ENCODE peak calls at places on chromosomes 2 and 18, in ten cellular contexts. A is heart left ventricle, J is colonic mucosa, G is left ventricle myocardium inferior, D is thyroid gland, K is GM23248, I is ascending aorta, C is Peyer's patch, F is BE2C, M is H1. H is an unnamed sample.

GRCh38 chr2:37168217-37168981 is 11.6 kb upstream of the EIF2AK2 start:
- DNase-seq in A (no peak), J (peak; percentile 21), G (no peak), D (peak; percentile 8), K (peak; percentile 58), I (no peak), C (peak; percentile 54), F (peak; percentile 34), M (peak; percentile 64), H (no peak)

GRCh38 chr2:196335238-196335637 is 163.9 kb upstream of the STK17B start:
- DNase-seq in A (no peak), J (no peak), G (no peak), D (no peak), K (peak; percentile 80), I (no peak), C (no peak), F (no peak), M (no peak), H (no peak)

GRCh38 chr2:70248810-70249438 is 496 bp upstream of the TIA1 start:
- DNase-seq in A (peak; percentile 89), J (peak; percentile 96), G (peak; percentile 88), D (peak; percentile 92), K (no peak), I (peak; percentile 64), C (peak; percentile 89), F (no peak), M (peak; percentile 97), H (peak; percentile 95)

GRCh38 chr2:178419123-178419522 is 31.9 kb downstream of the PRKRA start:
- DNase-seq in A (no peak), J (no peak), G (no peak), D (no peak), K (peak; percentile 26), I (no peak), C (no peak), F (no peak), M (no peak), H (no peak)

GRCh38 chr2:75523313-75524275 is 37.1 kb downstream of the EVA1A start:
- DNase-seq in A (no peak), J (no peak), G (no peak), D (no peak), K (peak; percentile 62), I (no peak), C (no peak), F (no peak), M (no peak), H (no peak)

GRCh38 chr2:55482186-55482945 is 37.2 kb upstream of the CFAP36 start:
- DNase-seq in A (no peak), J (no peak), G (no peak), D (no peak), K (peak; percentile 58), I (no peak), C (no peak), F (peak; percentile 59), M (no peak), H (no peak)

GRCh38 chr2:182906454-182906853 is 40.0 kb upstream of the FRZB start:
- DNase-seq in A (no peak), J (no peak), G (no peak), D (no peak), K (no peak), I (no peak), C (no peak), F (no peak), M (no peak), H (no peak)

GRCh38 chr18:37006742-37007141 is 177.8 kb downstream of the KIAA1328 start:
- DNase-seq in A (no peak), J (no peak), G (no peak), D (no peak), K (no peak), I (no peak), C (no peak), F (no peak), M (no peak), H (no peak)

GRCh38 chr2:21599417-21599816 is 475.6 kb downstream of the TDRD15 start:
- DNase-seq in A (no peak), J (no peak), G (no peak), D (no peak), K (no peak), I (no peak), C (no peak), F (no peak), M (no peak), H (no peak)

GRCh38 chr2:12507295-12507694 is 209.4 kb upstream of the TRIB2 start:
- DNase-seq in A (no peak), J (no peak), G (no peak), D (no peak), K (peak; percentile 95), I (no peak), C (no peak), F (peak; percentile 55), M (no peak), H (no peak)

GRCh38 chr18:4641969-4642368 is 186.9 kb upstream of the DLGAP1 start:
- DNase-seq in A (no peak), J (no peak), G (no peak), D (no peak), K (no peak), I (no peak), C (no peak), F (no peak), M (no peak), H (no peak)

GRCh38 chr2:31233741-31234689 is at the start of gene EHD3:
- DNase-seq in A (peak; percentile 90), J (peak; percentile 75), G (peak; percentile 89), D (peak; percentile 88), K (peak; percentile 97), I (peak; percentile 71), C (peak; percentile 78), F (peak; percentile 98), M (peak; percentile 94), H (peak; percentile 49)

GRCh38 chr2:132978840-132979239 is 308.8 kb upstream of the LYPD1 start:
- DNase-seq in A (no peak), J (no peak), G (no peak), D (no peak), K (no peak), I (no peak), C (no peak), F (no peak), M (no peak), H (no peak)

GRCh38 chr18:74152906-74153305 is 4.6 kb downstream of the TIMM21 start:
- DNase-seq in A (no peak), J (no peak), G (no peak), D (no peak), K (no peak), I (no peak), C (no peak), F (no peak), M (no peak), H (no peak)

GRCh38 chr2:124283090-124283489 is 258.0 kb downstream of the CNTNAP5 start:
- DNase-seq in A (no peak), J (no peak), G (no peak), D (peak; percentile 23), K (no peak), I (no peak), C (no peak), F (no peak), M (no peak), H (no peak)

GRCh38 chr2:134109725-134110124 is 144.1 kb upstream of the MGAT5 start:
- DNase-seq in A (no peak), J (no peak), G (no peak), D (no peak), K (no peak), I (no peak), C (no peak), F (no peak), M (no peak), H (no peak)
- H3K4me1 ChIP-seq in A (no peaks in the 10 kb centered on the region), J (no peaks in the 10 kb centered on the region), G (no peaks in the 10 kb centered on the region), D (no peaks in the 10 kb centered on the region), K (no peaks in the 10 kb centered on the region), I (no peaks in the 10 kb centered on the region), C (no peaks in the 10 kb centered on the region), F (no peaks in the 10 kb centered on the region), M (no peaks in the 10 kb centered on the region), H (no peaks in the 10 kb centered on the region)

GRCh38 chr2:20353597-20353996 is 3.0 kb upstream of the PUM2 start:
- DNase-seq in A (no peak), J (peak; percentile 31), G (no peak), D (no peak), K (no peak), I (no peak), C (no peak), F (no peak), M (no peak), H (no peak)
- H3K4me1 ChIP-seq in A (peaks cover 16% of the 10 kb centered on the region), J (peaks cover 3% of the 10 kb centered on the region), G (peaks cover 35% of the 10 kb centered on the region), D (peaks cover 18% of the 10 kb centered on the region), K (peaks cover 12% of the 10 kb centered on the region), I (no peaks in the 10 kb centered on the region), C (peaks cover 6% of the 10 kb centered on the region), F (peaks cover 15% of the 10 kb centered on the region), M (peaks cover 11% of the 10 kb centered on the region), H (no peaks in the 10 kb centered on the region)

GRCh38 chr2:109379507-109379906 is 234.3 kb downstream of the SEPTIN10 start:
- DNase-seq in A (no peak), J (peak; percentile 6), G (no peak), D (no peak), K (no peak), I (no peak), C (no peak), F (no peak), M (peak; percentile 14), H (no peak)
- H3K4me1 ChIP-seq in A (peaks cover 24% of the 10 kb centered on the region), J (no peaks in the 10 kb centered on the region), G (peaks cover 61% of the 10 kb centered on the region), D (peaks cover 36% of the 10 kb centered on the region), K (peaks cover 8% of the 10 kb centered on the region), I (peaks cover 12% of the 10 kb centered on the region), C (no peaks in the 10 kb centered on the region), F (no peaks in the 10 kb centered on the region), M (peaks cover 6% of the 10 kb centered on the region), H (no peaks in the 10 kb centered on the region)

GRCh38 chr2:68248806-68249205 is 3.5 kb downstream of the PPP3R1 start:
- DNase-seq in A (no peak), J (no peak), G (no peak), D (no peak), K (no peak), I (no peak), C (no peak), F (no peak), M (no peak), H (no peak)

GRCh38 chr2:68251187-68251854 is 1.0 kb downstream of the PPP3R1 start:
- DNase-seq in A (peak; percentile 71), J (peak; percentile 88), G (peak; percentile 53), D (peak; percentile 81), K (peak; percentile 90), I (no peak), C (peak; percentile 70), F (peak; percentile 55), M (peak; percentile 65), H (peak; percentile 33)

GRCh38 chr2:68250652-68251186 is 1.6 kb downstream of the PPP3R1 start:
- DNase-seq in A (no peak), J (no peak), G (no peak), D (no peak), K (peak; percentile 37), I (no peak), C (no peak), F (no peak), M (no peak), H (no peak)

GRCh38 chr2:68251855-68252406 is 401 bp downstream of the PPP3R1 start:
- DNase-seq in A (peak; percentile 43), J (peak; percentile 34), G (peak; percentile 41), D (peak; percentile 27), K (peak; percentile 66), I (no peak), C (no peak), F (peak; percentile 29), M (peak; percentile 57), H (no peak)

GRCh38 chr2:68250196-68250595 is 2.1 kb downstream of the PPP3R1 start:
- DNase-seq in A (no peak), J (no peak), G (no peak), D (no peak), K (peak; percentile 25), I (no peak), C (no peak), F (no peak), M (no peak), H (no peak)
- H3K4me1 ChIP-seq in A (peaks cover 57% of the 10 kb centered on the region), J (peaks cover 16% of the 10 kb centered on the region), G (peaks cover 77% of the 10 kb centered on the region), D (peaks cover 26% of the 10 kb centered on the region), K (peaks cover 56% of the 10 kb centered on the region), I (peaks cover 6% of the 10 kb centered on the region), C (peaks cover 21% of the 10 kb centered on the region), F (no peaks in the 10 kb centered on the region), M (peaks cover 10% of the 10 kb centered on the region), H (no peaks in the 10 kb centered on the region)

H was measured in tibial nerve.